ENCODE peak calls at places on chromosome 22, in ten cellular contexts. X, D, T, P, U, O, Z, K, C and F are unnamed samples.

GRCh38 chr22:45604239-45604711 is 67.4 kb upstream of the ATXN10 start:
- DNase-seq in U (no peak), K (no peak), P (peak), O (no peak), T (peak), C (no peak), D (no peak), Z (no peak), X (no peak), F (no peak)

GRCh38 chr22:33325232-33326004 is 267.2 kb upstream of the SYN3 start:
- DNase-seq in T (no peak), O (no peak), D (no peak), K (peak), U (no peak), C (no peak), Z (no peak), P (peak), X (no peak), F (peak)

GRCh38 chr22:19207902-19208283 is 29.4 kb upstream of the SLC25A1 start:
- DNase-seq in U (no peak), Z (no peak), P (no peak), C (no peak), T (no peak), O (no peak), X (no peak), D (no peak), K (no peak), F (no peak)

GRCh38 chr22:27107824-27108223 is 450.4 kb downstream of the MIAT start:
- DNase-seq in C (no peak), T (peak), U (peak), O (no peak), D (no peak), X (no peak), Z (no peak), K (peak), P (peak), F (no peak)

GRCh38 chr22:35480627-35481565 is 59.7 kb upstream of the RASD2 start:
- DNase-seq in O (no peak), P (no peak), X (no peak), Z (peak), C (no peak), K (no peak), T (peak), D (no peak), U (peak), F (no peak)

GRCh38 chr22:36457688-36458450 is 23.6 kb downstream of the TXN2 start:
- DNase-seq in C (no peak), O (no peak), U (no peak), X (no peak), D (no peak), T (peak), Z (peak), P (peak), K (no peak), F (no peak)

GRCh38 chr22:26561756-26562417 is 28.0 kb downstream of the TPST2 start:
- DNase-seq in Z (no peak), X (no peak), U (peak), D (peak), P (no peak), T (no peak), C (no peak), O (no peak), K (no peak), F (no peak)

GRCh38 chr22:40247976-40248375 is 70.3 kb downstream of the TNRC6B start:
- DNase-seq in U (no peak), O (no peak), P (no peak), C (peak), D (no peak), Z (no peak), X (peak), K (no peak), T (no peak), F (no peak)

GRCh38 chr22:26949193-26949592 is 291.8 kb downstream of the MIAT start:
- DNase-seq in X (no peak), C (no peak), U (no peak), K (no peak), P (peak), O (no peak), T (peak), D (no peak), Z (no peak), F (peak)

GRCh38 chr22:26744892-26745808 is 87.8 kb downstream of the MIAT start:
- DNase-seq in Z (no peak), C (no peak), P (no peak), T (peak), U (no peak), D (no peak), X (no peak), K (no peak), O (no peak), F (no peak)

GRCh38 chr22:25420925-25421904 is 143.3 kb upstream of the GRK3 start:
- DNase-seq in X (no peak), U (no peak), P (no peak), C (no peak), O (no peak), K (no peak), Z (no peak), T (peak), D (no peak), F (peak)

GRCh38 chr22:33524511-33525270 is 395.6 kb downstream of the LARGE1 start:
- DNase-seq in Z (no peak), P (no peak), U (no peak), T (no peak), K (peak), D (no peak), X (no peak), O (no peak), C (no peak), F (peak)

GRCh38 chr22:37566329-37566837 is 6.1 kb downstream of the CDC42EP1 start:
- DNase-seq in O (no peak), C (peak), T (no peak), K (no peak), D (no peak), U (no peak), Z (peak), X (peak), P (no peak), F (no peak)

GRCh38 chr22:36289406-36289870 is 36.5 kb downstream of the APOL1 start:
- DNase-seq in Z (no peak), O (no peak), T (no peak), U (no peak), K (no peak), X (no peak), C (no peak), P (no peak), D (no peak), F (no peak)

GRCh38 chr22:45594123-45594941 is 77.3 kb upstream of the ATXN10 start:
- DNase-seq in Z (no peak), C (no peak), T (no peak), U (no peak), P (no peak), D (no peak), O (no peak), K (no peak), X (no peak), F (no peak)

GRCh38 chr22:28831140-28832072 is 31.0 kb upstream of the XBP1 start:
- DNase-seq in U (peak), C (no peak), T (no peak), P (no peak), O (no peak), X (no peak), D (no peak), Z (no peak), K (no peak), F (no peak)

GRCh38 chr22:41528938-41529561 is 15.2 kb downstream of the POLR3H start:
- DNase-seq in C (no peak), U (no peak), O (no peak), Z (no peak), D (no peak), P (no peak), T (no peak), K (no peak), X (no peak), F (no peak)

GRCh38 chr22:24355574-24355973 is 71.8 kb upstream of the ADORA2A start:
- DNase-seq in U (no peak), D (no peak), Z (no peak), C (no peak), T (peak), X (no peak), P (no peak), O (no peak), K (no peak), F (no peak)

GRCh38 chr22:42065408-42066132 is 5.0 kb downstream of the NAGA start:
- DNase-seq in O (no peak), P (no peak), C (no peak), T (no peak), Z (peak), X (no peak), K (no peak), D (peak), U (no peak), F (no peak)

GRCh38 chr22:47144791-47145425 is 382.5 kb downstream of the TBC1D22A start:
- DNase-seq in P (no peak), D (no peak), Z (no peak), X (no peak), C (no peak), K (no peak), O (no peak), U (peak), T (no peak), F (no peak)

GRCh38 chr22:41772198-41772597 is 28.3 kb upstream of the CCDC134 start:
- DNase-seq in K (no peak), U (no peak), Z (no peak), D (no peak), C (no peak), X (no peak), O (no peak), P (no peak), T (no peak), F (no peak)

GRCh38 chr22:29224121-29224858 is 18.6 kb downstream of the EMID1 start:
- DNase-seq in O (no peak), P (peak), T (no peak), K (no peak), U (no peak), Z (peak), C (no peak), X (no peak), D (no peak), F (no peak)

GRCh38 chr22:44003776-44004460 is 20.2 kb upstream of the PARVB start:
- DNase-seq in P (no peak), C (no peak), O (no peak), T (no peak), D (no peak), X (no peak), U (no peak), K (no peak), Z (peak), F (peak)

GRCh38 chr22:37345863-37346514 is 63.7 kb downstream of the CYTH4 start:
- DNase-seq in D (no peak), C (no peak), K (no peak), U (no peak), Z (no peak), T (peak), X (no peak), O (no peak), P (peak), F (no peak)

GRCh38 chr22:24175160-24175808 is 6.0 kb upstream of the SUSD2 start:
- DNase-seq in P (peak), X (peak), O (peak), D (peak), T (peak), U (peak), Z (peak), K (no peak), C (peak), F (peak)

GRCh38 chr22:43852605-43853327 is 9.5 kb downstream of the SULT4A1 start:
- DNase-seq in K (no peak), X (no peak), P (no peak), T (no peak), C (no peak), U (no peak), Z (peak), O (no peak), D (peak), F (no peak)

GRCh38 chr22:42602470-42602869 is 12.2 kb downstream of the POLDIP3 start:
- DNase-seq in C (no peak), O (no peak), P (no peak), T (no peak), X (no peak), Z (no peak), K (no peak), U (peak), D (no peak), F (no peak)

GRCh38 chr22:40533712-40534378 is 102.7 kb downstream of the MRTFA start:
- DNase-seq in U (no peak), Z (no peak), D (no peak), O (peak), T (peak), K (no peak), X (peak), C (peak), P (peak), F (peak)

GRCh38 chr22:37363593-37363992 is 63.7 kb downstream of the ELFN2 start:
- DNase-seq in D (no peak), O (no peak), K (no peak), U (no peak), X (no peak), C (no peak), Z (no peak), T (no peak), P (no peak), F (no peak)

GRCh38 chr22:20619042-20619892 is 111.9 kb downstream of the MED15 start:
- DNase-seq in K (no peak), C (no peak), T (no peak), O (no peak), Z (no peak), D (no peak), U (no peak), X (no peak), P (no peak), F (no peak)

GRCh38 chr22:42078469-42079318 is 806 bp upstream of the SMDT1 start:
- DNase-seq in D (no peak), T (peak), U (no peak), X (no peak), Z (no peak), C (no peak), P (no peak), O (no peak), K (no peak), F (peak)

GRCh38 chr22:41910599-41911291 is 4.1 kb downstream of the SHISA8 start:
- DNase-seq in X (no peak), U (peak), K (no peak), Z (no peak), C (no peak), D (no peak), O (no peak), P (peak), T (peak), F (peak)

GRCh38 chr22:35705141-35705540 is 12.5 kb upstream of the APOL5 start:
- DNase-seq in Z (no peak), K (no peak), P (peak), T (peak), D (no peak), X (no peak), U (no peak), O (no peak), C (no peak), F (no peak)

GRCh38 chr22:48321986-48322545 is 1505.6 kb downstream of the BRD1 start:
- DNase-seq in X (no peak), U (no peak), O (no peak), P (no peak), K (no peak), T (no peak), C (no peak), Z (peak), D (no peak), F (no peak)

GRCh38 chr22:41681616-41682015 is 7.1 kb downstream of the SNU13 start:
- DNase-seq in U (no peak), O (no peak), C (no peak), D (no peak), T (peak), K (peak), P (no peak), X (no peak), Z (peak), F (peak)